ENCODE peak calls at places on chromosomes 11 and 22, in five cellular contexts. One of them, this sample, is unnamed.

GRCh38 chr11:19191530-19192169 is 10.1 kb downstream of the CSRP3 start:
- ATAC-seq in A549: no peak
- ATAC-seq in HepG2: peak
- ATAC-seq in upper lobe of left lung: no peak
- ATAC-seq in K562: peak
- ATAC-seq in this sample: no peak

GRCh38 chr11:106473089-106473722 is 395.7 kb downstream of the AASDHPPT start:
- ATAC-seq in A549: no peak
- ATAC-seq in HepG2: no peak
- ATAC-seq in upper lobe of left lung: no peak
- ATAC-seq in K562: no peak
- ATAC-seq in this sample: no peak

GRCh38 chr11:103091810-103092524 is at the start of gene DCUN1D5:
- ATAC-seq in A549: peak
- ATAC-seq in HepG2: peak
- ATAC-seq in upper lobe of left lung: peak
- ATAC-seq in K562: peak
- ATAC-seq in this sample: peak

GRCh38 chr22:29385748-29386147 is 2.6 kb downstream of the AP1B1 start:
- ATAC-seq in A549: no peak
- ATAC-seq in HepG2: no peak
- ATAC-seq in upper lobe of left lung: no peak
- ATAC-seq in K562: no peak
- ATAC-seq in this sample: peak

GRCh38 chr11:130545449-130546072 is 97.1 kb downstream of the ADAMTS15 start:
- ATAC-seq in A549: no peak
- ATAC-seq in HepG2: no peak
- ATAC-seq in upper lobe of left lung: peak
- ATAC-seq in K562: no peak
- ATAC-seq in this sample: no peak

GRCh38 chr11:64990222-64990918 is 6.4 kb downstream of the BATF2 start:
- ATAC-seq in A549: no peak
- ATAC-seq in HepG2: no peak
- ATAC-seq in upper lobe of left lung: peak
- ATAC-seq in K562: peak
- ATAC-seq in this sample: peak

GRCh38 chr11:69130586-69131566 is 24.9 kb upstream of the SMIM38 start:
- ATAC-seq in A549: peak
- ATAC-seq in HepG2: peak
- ATAC-seq in upper lobe of left lung: peak
- ATAC-seq in K562: peak
- ATAC-seq in this sample: peak

GRCh38 chr22:38222797-38223119 is 21.0 kb downstream of the MAFF start:
- ATAC-seq in A549: no peak
- ATAC-seq in HepG2: no peak
- ATAC-seq in upper lobe of left lung: no peak
- ATAC-seq in K562: no peak
- ATAC-seq in this sample: no peak

GRCh38 chr11:6693342-6694228 is 10.4 kb upstream of the MRPL17 start:
- ATAC-seq in A549: no peak
- ATAC-seq in HepG2: no peak
- ATAC-seq in upper lobe of left lung: no peak
- ATAC-seq in K562: peak
- ATAC-seq in this sample: peak

GRCh38 chr11:23211221-23211620 is 350.9 kb upstream of the CCDC179 start:
- ATAC-seq in A549: no peak
- ATAC-seq in HepG2: no peak
- ATAC-seq in upper lobe of left lung: no peak
- ATAC-seq in K562: no peak
- ATAC-seq in this sample: no peak

GRCh38 chr11:60944504-60945294 is 7.3 kb downstream of the SLC15A3 start:
- ATAC-seq in A549: peak
- ATAC-seq in HepG2: peak
- ATAC-seq in upper lobe of left lung: no peak
- ATAC-seq in K562: peak
- ATAC-seq in this sample: no peak

GRCh38 chr11:12402691-12403120 is 25.3 kb downstream of the PARVA start:
- ATAC-seq in A549: no peak
- ATAC-seq in HepG2: no peak
- ATAC-seq in upper lobe of left lung: no peak
- ATAC-seq in K562: no peak
- ATAC-seq in this sample: no peak

GRCh38 chr22:37607010-37607911 is 1.4 kb upstream of the GGA1 start:
- ATAC-seq in A549: peak
- ATAC-seq in HepG2: peak
- ATAC-seq in upper lobe of left lung: peak
- ATAC-seq in K562: peak
- ATAC-seq in this sample: no peak

GRCh38 chr11:78689558-78690153 is 115.0 kb upstream of the NARS2 start:
- ATAC-seq in A549: no peak
- ATAC-seq in HepG2: no peak
- ATAC-seq in upper lobe of left lung: no peak
- ATAC-seq in K562: no peak
- ATAC-seq in this sample: no peak

GRCh38 chr11:105910095-105910715 is 111.8 kb downstream of the MSANTD4 start:
- ATAC-seq in A549: no peak
- ATAC-seq in HepG2: no peak
- ATAC-seq in upper lobe of left lung: peak
- ATAC-seq in K562: no peak
- ATAC-seq in this sample: no peak

GRCh38 chr11:2988361-2988762 is 3.8 kb downstream of the NAP1L4 start:
- ATAC-seq in A549: no peak
- ATAC-seq in HepG2: no peak
- ATAC-seq in upper lobe of left lung: no peak
- ATAC-seq in K562: no peak
- ATAC-seq in this sample: no peak

GRCh38 chr11:126432065-126432461 is 76.6 kb downstream of the ST3GAL4 start:
- ATAC-seq in A549: peak
- ATAC-seq in HepG2: no peak
- ATAC-seq in upper lobe of left lung: no peak
- ATAC-seq in K562: no peak
- ATAC-seq in this sample: peak

GRCh38 chr11:36364551-36364950 is 68.5 kb downstream of the PRR5L start:
- ATAC-seq in A549: no peak
- ATAC-seq in HepG2: no peak
- ATAC-seq in upper lobe of left lung: no peak
- ATAC-seq in K562: peak
- ATAC-seq in this sample: no peak

GRCh38 chr22:19720150-19720827 is 3.0 kb upstream of the GP1BB start:
- ATAC-seq in A549: no peak
- ATAC-seq in HepG2: no peak
- ATAC-seq in upper lobe of left lung: no peak
- ATAC-seq in K562: no peak
- ATAC-seq in this sample: no peak

GRCh38 chr22:44532466-44533025 is 34.5 kb upstream of the RTL6 start:
- ATAC-seq in A549: no peak
- ATAC-seq in HepG2: no peak
- ATAC-seq in upper lobe of left lung: no peak
- ATAC-seq in K562: no peak
- ATAC-seq in this sample: no peak

GRCh38 chr11:7524831-7525230 is 11.0 kb downstream of the PPFIBP2 start:
- ATAC-seq in A549: no peak
- ATAC-seq in HepG2: no peak
- ATAC-seq in upper lobe of left lung: no peak
- ATAC-seq in K562: no peak
- ATAC-seq in this sample: no peak

GRCh38 chr11:69217276-69218105 is 61.8 kb downstream of the SMIM38 start:
- ATAC-seq in A549: peak
- ATAC-seq in HepG2: no peak
- ATAC-seq in upper lobe of left lung: peak
- ATAC-seq in K562: no peak
- ATAC-seq in this sample: no peak

GRCh38 chr11:11476971-11477645 is 124.1 kb upstream of the CSNK2A3 start:
- ATAC-seq in A549: no peak
- ATAC-seq in HepG2: no peak
- ATAC-seq in upper lobe of left lung: no peak
- ATAC-seq in K562: no peak
- ATAC-seq in this sample: no peak

GRCh38 chr11:12258451-12258850 is 118.9 kb upstream of the PARVA start:
- ATAC-seq in A549: peak
- ATAC-seq in HepG2: peak
- ATAC-seq in upper lobe of left lung: no peak
- ATAC-seq in K562: peak
- ATAC-seq in this sample: no peak

GRCh38 chr22:36065462-36065774 is 36.8 kb upstream of the RBFOX2 start:
- ATAC-seq in A549: peak
- ATAC-seq in HepG2: peak
- ATAC-seq in upper lobe of left lung: peak
- ATAC-seq in K562: peak
- ATAC-seq in this sample: peak
- TF ChIP-seq EP300 in A549: no peak
- TF ChIP-seq EP300 in HepG2: no peak
- TF ChIP-seq EP300 in upper lobe of left lung: no peak
- TF ChIP-seq EP300 in K562: no peak
- TF ChIP-seq EP300 in this sample: no peak

GRCh38 chr11:67630230-67630942 is 649 bp upstream of the NUDT8 start:
- ATAC-seq in A549: peak
- ATAC-seq in HepG2: peak
- ATAC-seq in upper lobe of left lung: peak
- ATAC-seq in K562: peak
- ATAC-seq in this sample: peak
- TF ChIP-seq POLR2A in A549: peak
- TF ChIP-seq POLR2A in HepG2: peak
- TF ChIP-seq POLR2A in upper lobe of left lung: peak
- TF ChIP-seq POLR2A in K562: peak
- TF ChIP-seq POLR2A in this sample: peak

GRCh38 chr11:115505165-115505564 is 950 bp upstream of the CADM1 start:
- ATAC-seq in A549: no peak
- ATAC-seq in HepG2: no peak
- ATAC-seq in upper lobe of left lung: no peak
- ATAC-seq in K562: no peak
- ATAC-seq in this sample: no peak

GRCh38 chr11:115502636-115503082 is 1.6 kb downstream of the CADM1 start:
- ATAC-seq in A549: no peak
- ATAC-seq in HepG2: peak
- ATAC-seq in upper lobe of left lung: no peak
- ATAC-seq in K562: no peak
- ATAC-seq in this sample: no peak

GRCh38 chr11:115503083-115503885 is 931 bp downstream of the CADM1 start:
- ATAC-seq in A549: peak
- ATAC-seq in HepG2: peak
- ATAC-seq in upper lobe of left lung: peak
- ATAC-seq in K562: no peak
- ATAC-seq in this sample: peak

GRCh38 chr11:115503886-115504278 is 333 bp downstream of the CADM1 start:
- ATAC-seq in A549: peak
- ATAC-seq in HepG2: peak
- ATAC-seq in upper lobe of left lung: peak
- ATAC-seq in K562: no peak
- ATAC-seq in this sample: peak

DNA sequence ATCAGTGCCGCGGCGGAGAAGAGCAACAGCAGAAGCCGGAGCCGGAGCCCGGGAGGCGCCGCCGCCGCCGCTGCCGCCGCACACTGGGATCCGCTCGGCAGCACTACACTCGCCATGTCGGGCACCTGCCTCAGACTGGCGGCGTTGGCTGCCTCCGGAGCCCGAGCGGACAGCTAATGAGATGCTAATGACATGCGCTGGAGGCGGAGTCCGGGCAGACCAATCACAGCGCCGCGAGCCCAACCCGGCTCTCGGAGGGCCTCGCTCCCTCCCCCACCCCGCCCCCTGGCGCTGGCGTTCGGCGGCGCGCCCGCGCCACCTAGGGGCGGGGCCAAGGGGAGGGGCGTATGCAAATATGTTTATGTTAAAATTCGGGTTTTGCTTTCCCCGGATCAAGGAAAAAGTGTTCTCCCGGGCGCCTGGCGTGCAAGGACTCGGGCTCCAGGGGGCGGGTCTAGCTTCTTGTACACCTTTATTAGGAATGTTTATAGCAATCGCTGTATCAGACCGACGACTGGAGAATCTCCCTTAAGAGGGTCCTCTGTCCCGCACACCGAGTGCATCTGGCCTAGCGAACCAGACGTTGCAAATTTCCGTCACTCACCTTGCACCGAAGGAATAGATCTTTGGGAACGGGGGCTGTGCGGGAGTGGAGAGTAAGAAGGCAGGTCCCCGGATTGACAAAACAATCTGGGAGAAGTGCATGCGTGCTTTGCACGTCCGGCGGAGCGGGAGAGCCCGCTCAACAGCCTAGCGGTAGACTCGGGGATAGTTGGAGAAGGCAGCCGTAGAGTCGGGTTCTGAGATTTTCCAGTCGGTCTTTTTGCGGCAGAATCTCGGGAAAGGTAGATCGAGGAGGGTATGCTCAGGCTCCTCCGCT is at the start of gene CADM1:
- ATAC-seq in A549: peak
- ATAC-seq in HepG2: peak
- ATAC-seq in upper lobe of left lung: peak
- ATAC-seq in K562: peak
- ATAC-seq in this sample: peak
- TF ChIP-seq EP300 in A549: no peak
- TF ChIP-seq EP300 in HepG2: peak
- TF ChIP-seq EP300 in upper lobe of left lung: no peak
- TF ChIP-seq EP300 in K562: no peak
- TF ChIP-seq EP300 in this sample: no peak

GRCh38 chr22:40572976-40573375 is 63.5 kb downstream of the MRTFA start:
- ATAC-seq in A549: no peak
- ATAC-seq in HepG2: no peak
- ATAC-seq in upper lobe of left lung: no peak
- ATAC-seq in K562: no peak
- ATAC-seq in this sample: peak

GRCh38 chr22:40571887-40572286 is 64.6 kb downstream of the MRTFA start:
- ATAC-seq in A549: no peak
- ATAC-seq in HepG2: no peak
- ATAC-seq in upper lobe of left lung: no peak
- ATAC-seq in K562: no peak
- ATAC-seq in this sample: no peak

GRCh38 chr22:40567106-40567505 is 69.4 kb downstream of the MRTFA start:
- ATAC-seq in A549: no peak
- ATAC-seq in HepG2: no peak
- ATAC-seq in upper lobe of left lung: no peak
- ATAC-seq in K562: no peak
- ATAC-seq in this sample: no peak

DNA sequence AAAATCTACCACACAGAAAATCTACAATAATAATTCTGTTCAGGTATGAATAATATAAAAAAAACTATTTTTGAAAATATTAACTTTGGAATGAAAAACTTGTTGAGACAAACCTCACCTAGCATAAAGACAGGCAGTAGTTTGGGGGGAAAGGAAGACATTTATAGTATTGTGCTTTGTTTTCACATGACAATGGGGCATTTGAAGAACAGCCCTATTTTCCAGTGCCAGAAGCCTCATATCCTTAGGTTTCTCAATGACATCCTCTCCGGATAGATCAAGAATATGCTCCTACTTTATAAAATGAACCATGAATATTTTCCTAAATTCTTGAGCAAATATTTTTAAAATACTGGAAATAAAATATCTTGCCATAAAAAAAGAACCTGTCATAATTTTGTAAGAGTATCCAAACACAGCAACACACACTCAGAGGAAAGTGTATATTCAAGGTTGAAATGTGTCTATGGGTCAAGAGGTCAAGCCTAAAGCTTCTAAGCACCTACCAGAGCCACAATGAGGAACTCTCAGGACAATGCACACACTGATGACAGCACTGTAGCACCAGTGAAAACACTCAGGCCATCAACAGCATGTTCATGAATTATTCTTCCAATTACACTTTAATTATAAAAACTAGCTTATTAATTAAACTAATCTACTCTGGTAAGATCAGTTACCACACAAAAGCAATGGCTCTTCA is 68.7 kb downstream of the MRTFA start:
- ATAC-seq in A549: no peak
- ATAC-seq in HepG2: no peak
- ATAC-seq in upper lobe of left lung: no peak
- ATAC-seq in K562: no peak
- ATAC-seq in this sample: no peak
- TF ChIP-seq POLR2A in A549: no peak
- TF ChIP-seq POLR2A in HepG2: no peak
- TF ChIP-seq POLR2A in upper lobe of left lung: no peak
- TF ChIP-seq POLR2A in K562: no peak
- TF ChIP-seq POLR2A in this sample: no peak